ENCODE peak calls at places on chromosomes 7 and 10, in six cellular contexts. One of them, this sample, is unnamed.

GRCh38 chr7:137695942-137696341 is 150.8 kb downstream of the DGKI start:
- DNase-seq in esophagus squamous epithelium: no peak
- DNase-seq in HL-60: no peak
- DNase-seq in PC-3: no peak
- DNase-seq in endothelial cell: no peak
- DNase-seq in tibial artery: no peak
- DNase-seq in this sample: no peak

GRCh38 chr10:100715445-100716385 is 29.7 kb upstream of the PAX2 start:
- DNase-seq in endothelial cell: peak; percentile 41
- DNase-seq in PC-3: no peak
- DNase-seq in esophagus squamous epithelium: no peak
- DNase-seq in HL-60: no peak
- DNase-seq in tibial artery: no peak
- DNase-seq in this sample: peak; percentile 44

GRCh38 chr7:2838873-2839578 is 5.1 kb downstream of the GNA12 start:
- DNase-seq in tibial artery: no peak
- DNase-seq in esophagus squamous epithelium: no peak
- DNase-seq in PC-3: no peak
- DNase-seq in HL-60: no peak
- DNase-seq in endothelial cell: no peak
- DNase-seq in this sample: no peak

GRCh38 chr10:110268442-110268841 is 36.3 kb downstream of the SMNDC1 start:
- DNase-seq in esophagus squamous epithelium: no peak
- DNase-seq in tibial artery: no peak
- DNase-seq in PC-3: no peak
- DNase-seq in HL-60: no peak
- DNase-seq in endothelial cell: no peak
- DNase-seq in this sample: peak; percentile 29

GRCh38 chr7:131602994-131603372 is 46.6 kb upstream of the PODXL start:
- DNase-seq in HL-60: no peak
- DNase-seq in PC-3: no peak
- DNase-seq in tibial artery: no peak
- DNase-seq in esophagus squamous epithelium: no peak
- DNase-seq in endothelial cell: no peak
- DNase-seq in this sample: no peak

GRCh38 chr7:138755331-138755747 is 42.5 kb upstream of the TMEM213 start:
- DNase-seq in tibial artery: no peak
- DNase-seq in PC-3: peak; percentile 69
- DNase-seq in esophagus squamous epithelium: no peak
- DNase-seq in HL-60: no peak
- DNase-seq in endothelial cell: no peak
- DNase-seq in this sample: peak; percentile 27

GRCh38 chr10:88271736-88272135 is 311.4 kb downstream of the RNLS start:
- DNase-seq in PC-3: no peak
- DNase-seq in tibial artery: no peak
- DNase-seq in esophagus squamous epithelium: no peak
- DNase-seq in endothelial cell: no peak
- DNase-seq in HL-60: peak; percentile 81
- DNase-seq in this sample: peak; percentile 66

GRCh38 chr7:38592737-38593136 is 38.4 kb downstream of the AMPH start:
- DNase-seq in HL-60: no peak
- DNase-seq in esophagus squamous epithelium: no peak
- DNase-seq in PC-3: no peak
- DNase-seq in endothelial cell: no peak
- DNase-seq in tibial artery: no peak
- DNase-seq in this sample: no peak

GRCh38 chr7:2196381-2197378 is 36.1 kb downstream of the MAD1L1 start:
- DNase-seq in endothelial cell: no peak
- DNase-seq in tibial artery: peak; percentile 55
- DNase-seq in esophagus squamous epithelium: no peak
- DNase-seq in HL-60: no peak
- DNase-seq in PC-3: no peak
- DNase-seq in this sample: no peak

GRCh38 chr7:55516399-55516798 is 55.9 kb downstream of the VOPP1 start:
- DNase-seq in HL-60: no peak
- DNase-seq in PC-3: no peak
- DNase-seq in tibial artery: no peak
- DNase-seq in esophagus squamous epithelium: no peak
- DNase-seq in endothelial cell: no peak
- DNase-seq in this sample: no peak

GRCh38 chr7:26233902-26234511 is 32.5 kb downstream of the CBX3 start:
- DNase-seq in PC-3: no peak
- DNase-seq in endothelial cell: no peak
- DNase-seq in tibial artery: no peak
- DNase-seq in esophagus squamous epithelium: no peak
- DNase-seq in HL-60: no peak
- DNase-seq in this sample: no peak
- TF ChIP-seq CTCF in PC-3: peak; percentile 10
- TF ChIP-seq CTCF in endothelial cell: no peak
- TF ChIP-seq CTCF in tibial artery: no peak
- TF ChIP-seq CTCF in esophagus squamous epithelium: no peak
- TF ChIP-seq CTCF in HL-60: no peak
- TF ChIP-seq CTCF in this sample: no peak

GRCh38 chr7:41304995-41305394 is 397.9 kb downstream of the INHBA start:
- DNase-seq in HL-60: no peak
- DNase-seq in PC-3: no peak
- DNase-seq in tibial artery: no peak
- DNase-seq in esophagus squamous epithelium: no peak
- DNase-seq in endothelial cell: no peak
- DNase-seq in this sample: no peak
- TF ChIP-seq CTCF in HL-60: no peak
- TF ChIP-seq CTCF in PC-3: no peak
- TF ChIP-seq CTCF in tibial artery: no peak
- TF ChIP-seq CTCF in esophagus squamous epithelium: no peak
- TF ChIP-seq CTCF in endothelial cell: no peak
- TF ChIP-seq CTCF in this sample: no peak

GRCh38 chr10:14602807-14603538 is 171.7 kb downstream of the FAM107B start:
- DNase-seq in PC-3: peak; percentile 10
- DNase-seq in tibial artery: no peak
- DNase-seq in HL-60: no peak
- DNase-seq in esophagus squamous epithelium: no peak
- DNase-seq in endothelial cell: no peak
- DNase-seq in this sample: no peak

GRCh38 chr10:14600065-14600464 is 174.6 kb downstream of the FAM107B start:
- DNase-seq in esophagus squamous epithelium: no peak
- DNase-seq in endothelial cell: no peak
- DNase-seq in PC-3: no peak
- DNase-seq in tibial artery: no peak
- DNase-seq in HL-60: no peak
- DNase-seq in this sample: no peak

GRCh38 chr10:14603539-14604102 is 171.1 kb downstream of the FAM107B start:
- DNase-seq in HL-60: no peak
- DNase-seq in PC-3: peak; percentile 8
- DNase-seq in esophagus squamous epithelium: no peak
- DNase-seq in endothelial cell: no peak
- DNase-seq in tibial artery: no peak
- DNase-seq in this sample: no peak

GRCh38 chr10:14604181-14605142 is 170.2 kb downstream of the FAM107B start:
- DNase-seq in PC-3: peak; percentile 69
- DNase-seq in endothelial cell: peak; percentile 85
- DNase-seq in HL-60: no peak
- DNase-seq in tibial artery: peak; percentile 92
- DNase-seq in esophagus squamous epithelium: peak; percentile 7
- DNase-seq in this sample: peak; percentile 90

DNA sequence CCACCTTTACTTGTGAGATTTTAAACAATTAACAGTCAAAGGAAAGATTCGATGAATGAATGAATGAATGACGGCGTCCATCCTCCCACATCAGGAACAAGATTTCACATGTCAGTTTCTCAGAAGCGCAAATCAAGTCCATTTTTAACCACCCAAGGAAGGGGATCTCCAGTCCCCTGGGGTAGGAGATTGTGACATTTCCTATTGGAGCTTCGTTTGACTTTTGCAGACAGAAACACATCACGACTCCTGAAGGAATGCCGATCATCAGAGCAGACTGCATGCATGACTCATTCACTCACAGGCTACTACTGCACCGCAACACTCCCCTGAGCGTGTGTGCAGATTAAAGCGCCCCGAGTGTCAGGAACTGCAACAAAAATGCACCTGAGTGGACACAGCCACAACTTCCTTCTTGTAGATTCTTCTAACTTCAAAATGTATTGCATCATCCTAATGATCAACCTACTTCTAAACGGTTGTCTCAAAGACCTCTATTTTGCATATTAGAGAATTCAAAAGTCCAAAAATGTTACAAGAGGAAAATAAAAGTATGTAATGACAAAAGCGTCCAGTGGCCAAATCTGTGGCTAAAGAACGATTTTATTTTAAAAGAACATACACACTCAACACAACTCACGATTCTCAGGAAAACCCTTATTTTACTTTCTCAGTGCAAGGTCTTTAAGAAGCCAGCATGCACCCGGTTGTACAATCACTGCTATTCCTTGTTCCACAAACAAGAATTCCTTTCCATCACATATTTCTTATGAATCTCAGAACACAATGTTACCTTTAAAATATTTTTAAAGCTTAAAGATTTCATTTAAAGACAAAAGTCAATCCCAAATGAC is 172.6 kb downstream of the FAM107B start:
- DNase-seq in HL-60: peak; percentile 73
- DNase-seq in PC-3: peak; percentile 75
- DNase-seq in esophagus squamous epithelium: no peak
- DNase-seq in tibial artery: no peak
- DNase-seq in endothelial cell: no peak
- DNase-seq in this sample: peak; percentile 60
- TF ChIP-seq CTCF in HL-60: no peak
- TF ChIP-seq CTCF in PC-3: no peak
- TF ChIP-seq CTCF in esophagus squamous epithelium: no peak
- TF ChIP-seq CTCF in tibial artery: no peak
- TF ChIP-seq CTCF in endothelial cell: no peak
- TF ChIP-seq CTCF in this sample: no peak

GRCh38 chr7:141651417-141651816 is 50.5 kb downstream of the DENND11 start:
- DNase-seq in endothelial cell: no peak
- DNase-seq in tibial artery: peak; percentile 28
- DNase-seq in HL-60: no peak
- DNase-seq in PC-3: no peak
- DNase-seq in esophagus squamous epithelium: no peak
- DNase-seq in this sample: no peak

GRCh38 chr7:141649137-141649864 is 52.7 kb downstream of the DENND11 start:
- DNase-seq in PC-3: no peak
- DNase-seq in HL-60: no peak
- DNase-seq in esophagus squamous epithelium: no peak
- DNase-seq in endothelial cell: no peak
- DNase-seq in tibial artery: no peak
- DNase-seq in this sample: no peak

GRCh38 chr7:141648276-141649114 is 53.5 kb downstream of the DENND11 start:
- DNase-seq in PC-3: no peak
- DNase-seq in endothelial cell: no peak
- DNase-seq in esophagus squamous epithelium: no peak
- DNase-seq in tibial artery: no peak
- DNase-seq in HL-60: no peak
- DNase-seq in this sample: no peak

GRCh38 chr7:141652691-141653090 is 49.3 kb downstream of the DENND11 start:
- DNase-seq in PC-3: no peak
- DNase-seq in HL-60: no peak
- DNase-seq in esophagus squamous epithelium: no peak
- DNase-seq in tibial artery: peak; percentile 43
- DNase-seq in endothelial cell: no peak
- DNase-seq in this sample: no peak

DNA sequence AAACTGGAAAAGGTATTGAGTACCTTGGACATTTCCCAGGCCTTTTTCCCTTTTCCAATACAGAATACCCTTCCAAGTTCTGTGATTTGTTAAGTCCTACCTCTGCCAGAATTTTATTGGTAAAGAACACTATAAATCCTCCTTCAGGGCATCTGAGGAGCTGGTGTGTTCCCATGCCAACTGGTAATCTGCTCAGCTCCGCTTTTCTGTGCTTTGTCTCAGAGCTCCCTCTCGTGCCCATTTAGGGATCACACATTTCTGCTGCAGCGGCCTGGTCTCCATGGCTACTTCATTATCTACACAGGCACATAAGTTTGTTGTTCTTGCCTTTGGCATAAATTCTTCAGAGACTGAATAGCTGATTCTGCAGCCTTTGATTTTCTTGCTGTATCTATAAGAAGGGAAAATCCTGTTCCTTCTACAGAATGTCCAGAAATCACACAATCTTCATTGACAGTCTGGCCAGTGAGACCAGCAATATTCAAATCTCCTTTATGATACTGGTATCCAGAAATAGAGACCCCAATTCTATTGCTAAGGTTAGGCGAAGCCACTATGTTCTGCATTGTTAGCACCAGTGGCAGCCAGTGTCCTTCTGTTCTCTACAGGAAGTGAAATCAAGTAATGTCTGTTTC is 52.0 kb downstream of the DENND11 start:
- DNase-seq in esophagus squamous epithelium: no peak
- DNase-seq in HL-60: peak; percentile 39
- DNase-seq in PC-3: peak; percentile 83
- DNase-seq in tibial artery: peak; percentile 77
- DNase-seq in endothelial cell: peak; percentile 69
- DNase-seq in this sample: peak; percentile 94
- TF ChIP-seq CTCF in esophagus squamous epithelium: peak; percentile 51
- TF ChIP-seq CTCF in HL-60: peak; percentile 81
- TF ChIP-seq CTCF in PC-3: peak; percentile 86
- TF ChIP-seq CTCF in tibial artery: peak; percentile 74
- TF ChIP-seq CTCF in endothelial cell: peak; percentile 42
- TF ChIP-seq CTCF in this sample: peak; percentile 86

DNA sequence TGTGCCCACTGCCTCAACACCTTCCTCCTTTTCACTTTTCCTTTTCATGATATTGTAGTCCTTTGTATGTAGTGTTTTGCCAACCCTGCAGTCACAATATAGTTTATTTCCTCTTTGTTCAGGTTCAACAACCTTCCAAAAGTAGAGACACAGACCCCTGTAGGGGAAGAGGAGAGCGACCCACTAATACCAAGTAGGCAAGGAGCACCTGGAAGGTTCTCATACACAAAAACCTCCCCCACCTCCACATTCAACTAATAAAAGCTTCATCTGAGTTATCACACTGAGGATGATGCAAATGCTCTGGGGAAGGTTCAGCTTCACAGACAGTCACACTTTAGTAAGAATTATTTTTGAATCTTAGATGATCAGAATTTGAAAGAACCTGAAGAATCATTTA is 41.6 kb downstream of the PIK3AP1 start:
- DNase-seq in endothelial cell: no peak
- DNase-seq in HL-60: no peak
- DNase-seq in tibial artery: no peak
- DNase-seq in esophagus squamous epithelium: no peak
- DNase-seq in PC-3: no peak
- DNase-seq in this sample: no peak
- TF ChIP-seq CTCF in endothelial cell: no peak
- TF ChIP-seq CTCF in HL-60: no peak
- TF ChIP-seq CTCF in tibial artery: no peak
- TF ChIP-seq CTCF in esophagus squamous epithelium: no peak
- TF ChIP-seq CTCF in PC-3: no peak
- TF ChIP-seq CTCF in this sample: no peak